ENCODE peak calls at places on chromosomes 6 and 20, in seven cellular contexts. C is cardiac fibroblast, D is GM23248, O is stomach, J is Karpas-422, F is left ventricle myocardium inferior, B is fibroblast of mammary gland. E is an unnamed sample.

GRCh38 chr6:117344444-117345291 is 79.3 kb downstream of the VGLL2 start:
- DNase-seq in C (no peak), D (no peak), O (no peak), J (no peak), F (no peak), B (no peak), E (no peak)

GRCh38 chr20:7770578-7770977 is 169.7 kb downstream of the HAO1 start:
- DNase-seq in C (no peak), D (no peak), O (no peak), J (no peak), F (no peak), B (peak), E (peak)

GRCh38 chr20:39775110-39775509 is 813.0 kb downstream of the DHX35 start:
- DNase-seq in C (peak), D (peak), O (no peak), J (no peak), F (peak), B (peak), E (no peak)

GRCh38 chr20:10673831-10674683 is at the start of gene JAG1:
- DNase-seq in C (peak), D (peak), O (peak), J (peak), F (peak), B (peak), E (no peak)

GRCh38 chr20:34705383-34706021 is 1.4 kb downstream of the TP53INP2 start:
- DNase-seq in C (peak), D (peak), O (peak), J (peak), F (peak), B (peak), E (no peak)

GRCh38 chr6:69487688-69488087 is 309.1 kb downstream of the LMBRD1 start:
- DNase-seq in C (no peak), D (no peak), O (no peak), J (peak), F (no peak), B (no peak), E (no peak)

GRCh38 chr6:96743496-96743895 is 93.8 kb downstream of the GPR63 start:
- DNase-seq in C (no peak), D (no peak), O (no peak), J (no peak), F (no peak), B (peak), E (no peak)

GRCh38 chr6:1821188-1822183 is 211.8 kb downstream of the FOXC1 start:
- DNase-seq in C (peak), D (peak), O (no peak), J (no peak), F (no peak), B (peak), E (no peak)

GRCh38 chr6:144471986-144472385 is 186.9 kb downstream of the UTRN start:
- DNase-seq in C (no peak), D (no peak), O (no peak), J (no peak), F (no peak), B (no peak), E (no peak)

GRCh38 chr20:760751-761417 is 7.4 kb downstream of the SLC52A3 start:
- DNase-seq in C (peak), D (peak), O (no peak), J (peak), F (no peak), B (peak), E (no peak)

GRCh38 chr20:20237093-20237959 is 130.6 kb upstream of the INSM1 start:
- DNase-seq in C (peak), D (peak), O (peak), J (peak), F (no peak), B (peak), E (no peak)

GRCh38 chr6:79808846-79809245 is 138.5 kb downstream of the ELOVL4 start:
- DNase-seq in C (no peak), D (no peak), O (no peak), J (no peak), F (no peak), B (no peak), E (no peak)

GRCh38 chr6:134372603-134373281 is 54.8 kb upstream of the SGK1 start:
- DNase-seq in C (peak), D (peak), O (peak), J (no peak), F (peak), B (peak), E (no peak)

GRCh38 chr6:138944412-138944811 is 43.6 kb downstream of the REPS1 start:
- DNase-seq in C (peak), D (peak), O (no peak), J (no peak), F (no peak), B (peak), E (peak)

GRCh38 chr20:53040678-53041674 is 68.8 kb downstream of the TSHZ2 start:
- DNase-seq in C (peak), D (peak), O (no peak), J (no peak), F (no peak), B (peak), E (no peak)

GRCh38 chr6:24899647-24900325 is 36.0 kb downstream of the RIPOR2 start:
- DNase-seq in C (peak), D (no peak), O (no peak), J (no peak), F (no peak), B (no peak), E (no peak)

GRCh38 chr6:37182736-37183590 is 13.0 kb downstream of the PIM1 start:
- DNase-seq in C (peak), D (no peak), O (peak), J (no peak), F (no peak), B (no peak), E (no peak)

GRCh38 chr20:48601798-48602197 is 226.0 kb downstream of the PREX1 start:
- DNase-seq in C (no peak), D (no peak), O (no peak), J (no peak), F (no peak), B (no peak), E (no peak)

GRCh38 chr20:25054995-25055629 is 2.8 kb downstream of the ACSS1 start:
- DNase-seq in C (peak), D (peak), O (peak), J (peak), F (no peak), B (peak), E (no peak)
- H3K4me3 ChIP-seq in C (no peak), D (no peak), O (no peak), J (no peak), F (peak), B (no peak), E (no peak)

GRCh38 chr6:166204852-166205650 is 37.4 kb upstream of the TBXT start:
- DNase-seq in C (no peak), D (no peak), O (no peak), J (peak), F (no peak), B (no peak), E (no peak)

GRCh38 chr6:166203003-166203640 is 35.5 kb upstream of the TBXT start:
- DNase-seq in C (no peak), D (no peak), O (no peak), J (peak), F (no peak), B (no peak), E (no peak)

GRCh38 chr6:166203641-166204222 is 36.1 kb upstream of the TBXT start:
- DNase-seq in C (no peak), D (no peak), O (no peak), J (peak), F (no peak), B (no peak), E (no peak)

GRCh38 chr6:166202321-166202733 is 34.7 kb upstream of the TBXT start:
- DNase-seq in C (no peak), D (no peak), O (no peak), J (peak), F (peak), B (no peak), E (no peak)

DNA sequence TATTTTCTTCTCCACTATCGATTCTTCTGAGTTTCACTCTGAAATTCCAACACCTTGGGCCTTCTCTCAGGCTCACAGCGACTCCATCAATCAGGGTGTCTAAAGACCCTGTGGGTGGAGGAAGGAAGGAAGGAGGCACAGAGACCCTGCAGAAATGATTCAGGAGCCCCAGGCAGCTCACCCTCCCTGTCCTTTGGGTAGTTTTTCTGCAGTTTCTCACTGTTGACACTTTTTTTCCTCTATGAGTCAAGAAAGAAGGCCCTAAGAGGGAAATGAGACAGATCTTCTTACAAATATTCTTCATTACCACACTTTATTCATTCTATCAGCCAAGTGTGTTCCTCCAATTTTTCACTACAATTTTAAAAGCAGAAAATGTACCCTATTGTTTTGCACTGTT is 34.2 kb upstream of the TBXT start:
- DNase-seq in C (no peak), D (no peak), O (no peak), J (no peak), F (no peak), B (no peak), E (no peak)
- H3K4me3 ChIP-seq in C (no peak), D (no peak), O (no peak), J (peak), F (no peak), B (no peak), E (no peak)

GRCh38 chr6:151067684-151068596 is 171.8 kb upstream of the AKAP12 start:
- DNase-seq in C (peak), D (peak), O (peak), J (no peak), F (peak), B (peak), E (peak)
- H3K4me3 ChIP-seq in C (no peak), D (peak), O (no peak), J (no peak), F (no peak), B (no peak), E (no peak)

GRCh38 chr6:82143041-82143481 is 104.5 kb downstream of the IBTK start:
- DNase-seq in C (peak), D (peak), O (no peak), J (no peak), F (no peak), B (peak), E (no peak)

GRCh38 chr6:82144007-82144851 is 103.3 kb downstream of the IBTK start:
- DNase-seq in C (peak), D (peak), O (no peak), J (no peak), F (no peak), B (peak), E (peak)

GRCh38 chr6:82144852-82145332 is 102.7 kb downstream of the IBTK start:
- DNase-seq in C (peak), D (peak), O (peak), J (no peak), F (peak), B (peak), E (peak)

GRCh38 chr6:82145926-82146452 is 101.6 kb downstream of the IBTK start:
- DNase-seq in C (no peak), D (no peak), O (no peak), J (no peak), F (no peak), B (peak), E (no peak)

DNA sequence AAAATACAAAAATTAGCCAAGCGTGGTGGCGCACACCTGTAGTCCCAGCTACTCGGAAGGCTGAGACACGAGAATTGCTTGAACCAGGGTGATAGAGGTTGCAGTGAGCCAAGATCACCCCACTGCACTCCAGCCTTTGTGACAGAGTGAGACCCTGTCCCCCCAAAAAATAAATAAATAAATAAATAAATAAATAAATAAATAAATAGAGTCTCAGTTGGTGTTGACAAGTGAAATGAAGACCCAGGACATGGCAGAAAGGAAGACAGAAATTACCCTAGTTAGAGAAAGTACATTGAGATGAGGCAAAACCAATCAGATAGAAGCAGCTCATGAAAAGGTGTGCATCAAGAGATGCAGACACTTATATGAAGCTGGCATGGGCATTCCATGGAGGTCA is 105.0 kb downstream of the IBTK start:
- DNase-seq in C (no peak), D (no peak), O (no peak), J (no peak), F (no peak), B (no peak), E (no peak)
- H3K4me3 ChIP-seq in C (no peak), D (peak), O (no peak), J (no peak), F (no peak), B (no peak), E (no peak)

DNA sequence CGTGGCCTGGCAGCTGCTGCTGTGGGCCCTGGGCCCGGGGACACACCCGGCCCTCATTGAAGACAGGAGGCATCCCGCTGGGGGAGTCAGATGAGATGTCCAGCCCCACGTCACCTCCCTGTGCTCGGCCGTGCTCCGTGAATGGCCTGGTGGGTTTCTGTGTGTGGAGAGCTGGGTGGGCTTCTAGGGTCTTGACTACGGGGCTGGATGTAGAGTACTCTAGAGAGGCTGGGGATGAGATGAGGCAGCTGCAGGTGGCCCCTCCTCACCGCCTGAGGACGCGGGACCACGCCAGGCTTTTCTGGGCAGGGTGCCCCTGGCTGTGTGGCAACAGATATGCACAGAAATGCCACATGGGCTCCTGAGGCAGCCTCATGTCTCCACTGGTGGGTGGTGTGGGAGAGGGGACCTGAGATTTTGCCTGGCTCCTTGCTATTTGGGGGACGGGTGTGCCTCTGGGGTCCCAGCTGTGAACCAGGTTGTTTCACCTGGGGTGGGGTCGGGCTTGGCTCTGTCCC is 8.4 kb upstream of the BHLHE23 start:
- DNase-seq in C (no peak), D (no peak), O (no peak), J (no peak), F (no peak), B (no peak), E (no peak)
- H3K4me3 ChIP-seq in C (no peak), D (no peak), O (no peak), J (no peak), F (no peak), B (no peak), E (no peak)

GRCh38 chr6:149450679-149451360 is 34.0 kb downstream of the ZC3H12D start:
- DNase-seq in C (no peak), D (peak), O (peak), J (no peak), F (peak), B (no peak), E (no peak)
- H3K4me3 ChIP-seq in C (peak), D (peak), O (peak), J (no peak), F (peak), B (peak), E (peak)

E was measured in epithelial cell of proximal tubule.